ENCODE peak calls at places on chromosomes 5 and 9, in nine cellular contexts. D, E, R, C, Y, S, L, Z and I are unnamed samples.
A peak's percentile ranks its signal among the peaks of the same experiment; 100 is the strongest.

GRCh38 chr9:136799854-136800657 is 3.9 kb downstream of the CCDC183 start:
- DNase-seq in C (peak; percentile 87), Y (peak; percentile 60), S (no peak), Z (peak; percentile 80), D (peak; percentile 86), E (peak; percentile 93), R (peak; percentile 73), L (peak; percentile 95), I (peak; percentile 82)

GRCh38 chr5:157785781-157786180 is 42.3 kb downstream of the LSM11 start:
- DNase-seq in L (no peak), Y (no peak), C (no peak), S (no peak), D (no peak), R (no peak), Z (no peak), E (no peak), I (no peak)

GRCh38 chr5:135534609-135535419 is 950 bp downstream of the NEUROG1 start:
- DNase-seq in Y (no peak), E (no peak), S (no peak), C (no peak), D (no peak), Z (no peak), R (no peak), L (no peak), I (no peak)

GRCh38 chr9:126499005-126499910 is 114.5 kb upstream of the LMX1B start:
- DNase-seq in L (peak; percentile 38), D (peak; percentile 60), Y (no peak), Z (peak; percentile 57), E (peak; percentile 57), S (no peak), C (no peak), R (no peak), I (peak; percentile 62)

GRCh38 chr5:62643556-62644451 is 65.2 kb downstream of the LRRC70 start:
- DNase-seq in Z (no peak), L (no peak), S (no peak), Y (no peak), D (no peak), C (no peak), R (no peak), E (no peak), I (no peak)

GRCh38 chr5:96297290-96297689 is 135.8 kb downstream of the PCSK1 start:
- DNase-seq in R (no peak), Y (no peak), D (peak; percentile 64), E (no peak), C (no peak), S (no peak), L (no peak), Z (no peak), I (no peak)

GRCh38 chr5:68817696-68818695 is 275.8 kb upstream of the SLC30A5 start:
- DNase-seq in S (no peak), C (no peak), Y (no peak), R (no peak), E (no peak), Z (no peak), D (no peak), L (no peak), I (no peak)

GRCh38 chr9:91196103-91196761 is 165.5 kb downstream of the AUH start:
- DNase-seq in Y (no peak), R (no peak), C (no peak), L (no peak), E (no peak), D (no peak), Z (no peak), S (no peak), I (no peak)

GRCh38 chr9:96587295-96587694 is 32.3 kb downstream of the CDC14B start:
- DNase-seq in D (no peak), C (no peak), L (no peak), E (no peak), R (no peak), Z (no peak), S (no peak), Y (no peak), I (no peak)

GRCh38 chr9:134165357-134166315 is 1.3 kb upstream of the RNU6ATAC start:
- DNase-seq in L (peak; percentile 43), R (no peak), C (no peak), Y (peak; percentile 15), S (no peak), D (no peak), E (no peak), Z (peak; percentile 55), I (peak; percentile 55)

GRCh38 chr5:87385794-87386193 is 26.9 kb downstream of the CCNH start:
- DNase-seq in D (no peak), R (no peak), Y (no peak), Z (no peak), E (no peak), L (no peak), C (no peak), S (no peak), I (no peak)

GRCh38 chr9:114836769-114837168 is 30.9 kb upstream of the TNFSF15 start:
- DNase-seq in C (no peak), Z (no peak), D (no peak), Y (no peak), S (no peak), L (no peak), R (no peak), E (no peak), I (no peak)

GRCh38 chr9:16085167-16085718 is 532.4 kb downstream of the CCDC171 start:
- DNase-seq in L (peak; percentile 56), C (no peak), Y (no peak), S (no peak), Z (no peak), D (peak; percentile 72), E (no peak), R (no peak), I (no peak)

GRCh38 chr5:178234753-178235599 is 2.4 kb upstream of the PHYKPL start:
- DNase-seq in L (peak; percentile 83), R (peak; percentile 60), Y (peak; percentile 70), D (peak; percentile 79), C (peak; percentile 80), Z (peak; percentile 74), E (peak; percentile 80), S (no peak), I (peak; percentile 72)

GRCh38 chr9:19087601-19088000 is 15.1 kb downstream of the HAUS6 start:
- DNase-seq in E (no peak), L (peak; percentile 67), D (no peak), Y (no peak), Z (no peak), R (no peak), C (no peak), S (no peak), I (no peak)

GRCh38 chr5:135222171-135222681 is 176.8 kb downstream of the MACROH2A1 start:
- DNase-seq in S (peak; percentile 61), C (no peak), Y (peak; percentile 15), E (no peak), D (peak; percentile 30), R (no peak), Z (no peak), L (no peak), I (no peak)

DNA sequence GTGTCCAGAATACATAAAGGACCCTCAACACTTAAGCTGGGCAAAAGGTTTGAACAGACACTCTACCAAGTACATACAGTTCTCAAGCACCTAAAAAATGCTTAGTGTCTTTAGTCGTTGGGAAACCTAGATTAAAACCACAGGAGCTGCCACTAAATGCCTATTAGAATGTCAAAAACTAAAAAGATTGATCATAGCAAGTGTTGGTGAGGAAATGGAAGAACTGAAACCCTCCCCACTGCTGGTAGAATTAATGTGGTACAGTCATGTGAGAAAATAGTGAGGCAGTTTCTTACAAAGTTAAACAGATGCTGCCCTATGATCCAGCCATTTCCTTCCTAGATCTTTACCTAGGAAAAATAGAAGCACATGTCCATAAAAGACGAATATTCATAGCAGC is 40.6 kb downstream of the SFXN1 start:
- DNase-seq in C (no peak), E (no peak), L (no peak), D (no peak), R (no peak), Y (no peak), S (no peak), Z (no peak), I (no peak)
- H3K36me3 ChIP-seq in C (peaks cover 57% of the 10 kb centered on the region), E (peaks cover 99% of the 10 kb centered on the region), L (no peaks in the 10 kb centered on the region), D (peaks cover 15% of the 10 kb centered on the region), R (peaks cover 14% of the 10 kb centered on the region), Y (peaks cover 67% of the 10 kb centered on the region), S (peaks cover 87% of the 10 kb centered on the region), Z (no peaks in the 10 kb centered on the region), I (peaks cover 93% of the 10 kb centered on the region)

DNA sequence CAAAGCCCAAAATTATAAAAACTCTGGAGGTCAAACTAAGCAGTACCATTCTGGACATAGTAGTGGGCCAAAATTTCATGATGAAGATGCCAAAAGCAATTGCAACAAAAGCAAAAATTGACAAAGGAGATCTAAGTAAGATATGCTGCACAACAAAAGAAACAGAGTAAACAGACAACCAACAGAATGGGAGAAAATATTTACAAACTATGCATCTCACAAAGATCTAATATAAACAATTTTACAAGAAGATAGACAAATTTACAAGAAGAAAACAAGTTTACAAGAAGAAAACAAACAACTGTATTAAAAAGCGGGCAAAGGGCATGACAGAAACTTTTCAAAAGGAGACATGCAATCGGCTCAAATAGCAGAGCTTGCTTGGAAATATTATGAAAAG is 396.9 kb downstream of the CDH9 start:
- DNase-seq in C (no peak), E (no peak), L (no peak), Z (no peak), Y (no peak), D (no peak), R (no peak), S (no peak), I (no peak)
- H3K4me1 ChIP-seq in C (no peaks in the 10 kb centered on the region), E (no peaks in the 10 kb centered on the region), L (no peaks in the 10 kb centered on the region), Z (no peaks in the 10 kb centered on the region), Y (no peaks in the 10 kb centered on the region), D (no peaks in the 10 kb centered on the region), R (no peaks in the 10 kb centered on the region), S (no peaks in the 10 kb centered on the region), I (no peaks in the 10 kb centered on the region)

DNA sequence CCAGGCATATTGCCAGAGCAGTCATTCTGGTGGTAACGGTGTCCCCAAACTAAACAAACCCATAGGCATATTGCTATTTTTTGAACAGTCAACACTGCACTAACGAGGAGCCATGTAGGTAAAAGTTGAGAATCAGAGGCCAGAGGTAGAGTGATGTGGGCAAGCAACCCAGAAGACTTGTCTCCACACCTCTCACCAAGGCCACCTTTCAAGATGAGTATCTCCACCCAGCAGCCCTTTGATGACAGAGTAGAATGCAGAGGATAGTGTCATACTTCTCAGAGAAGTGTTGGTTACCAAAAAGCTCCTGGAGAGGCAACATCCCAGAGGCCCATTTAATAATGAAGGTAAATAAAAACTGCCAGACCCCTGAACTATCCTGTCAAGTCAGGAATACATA is 63.9 kb downstream of the FCHO2 start:
- DNase-seq in L (no peak), E (no peak), Z (no peak), C (no peak), R (no peak), Y (no peak), S (no peak), D (no peak), I (no peak)
- H3K27me3 ChIP-seq in L (no peaks in the 10 kb centered on the region), E (no peaks in the 10 kb centered on the region), Z (no peaks in the 10 kb centered on the region), C (no peaks in the 10 kb centered on the region), R (no peaks in the 10 kb centered on the region), Y (no peaks in the 10 kb centered on the region), S (no peaks in the 10 kb centered on the region), D (no peaks in the 10 kb centered on the region), I (no peaks in the 10 kb centered on the region)

DNA sequence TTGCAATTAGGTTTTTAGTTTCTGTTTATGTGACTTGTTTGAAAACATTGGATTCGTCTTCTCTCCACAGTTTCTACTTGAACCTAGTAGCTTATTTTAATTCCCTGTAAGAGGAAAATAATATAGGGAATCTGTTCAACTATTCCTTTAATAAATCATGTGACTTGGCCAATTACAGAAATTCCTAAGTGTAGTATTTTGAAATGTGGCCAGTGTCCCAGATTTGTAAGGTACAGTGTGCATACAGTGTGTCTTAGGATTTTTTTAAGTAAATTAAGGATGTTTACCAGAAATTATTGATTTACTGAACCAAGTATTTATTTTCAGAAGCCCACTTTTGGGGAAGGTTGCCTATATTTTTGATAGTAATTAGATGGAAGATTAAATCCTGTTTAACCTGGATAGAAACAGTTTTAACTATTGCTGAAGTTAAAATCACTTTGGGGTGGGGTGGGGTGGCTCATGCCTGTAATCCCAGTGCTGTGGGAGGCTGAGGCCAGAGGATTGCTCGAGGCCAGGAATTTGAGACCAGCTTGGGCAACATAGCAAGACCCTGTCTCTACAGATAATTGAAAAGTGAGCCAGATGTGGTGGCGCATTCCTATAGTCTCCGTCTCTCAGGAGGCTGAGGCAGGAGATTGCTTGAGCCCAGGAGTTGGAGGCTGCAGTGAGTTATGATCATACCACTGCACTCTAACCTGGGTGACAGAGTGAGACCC is 36.9 kb downstream of the G3BP1 start:
- DNase-seq in S (no peak), E (no peak), Y (no peak), R (no peak), Z (no peak), L (no peak), C (no peak), D (no peak), I (no peak)
- H3K36me3 ChIP-seq in S (peaks cover 10% of the 10 kb centered on the region), E (peaks cover 100% of the 10 kb centered on the region), Y (peaks cover 47% of the 10 kb centered on the region), R (peaks cover 11% of the 10 kb centered on the region), Z (peaks cover 4% of the 10 kb centered on the region), L (no peaks in the 10 kb centered on the region), C (peaks cover 6% of the 10 kb centered on the region), D (no peaks in the 10 kb centered on the region), I (peaks cover 90% of the 10 kb centered on the region)